ENCODE peak calls at places on chromosomes 3 and 15, in four cellular contexts. C is suprapubic skin, W is spleen, H is Panc1. T is an unnamed sample.

GRCh38 chr3:131526801-131527347 is 24.1 kb upstream of the MRPL3 start:
- DNase-seq in C (no peak), W (peak), H (no peak), T (peak)

GRCh38 chr3:30294241-30294667 is 312.1 kb upstream of the TGFBR2 start:
- DNase-seq in C (no peak), W (no peak), H (no peak), T (no peak)

GRCh38 chr3:188486126-188486525 is 332.2 kb downstream of the LPP start:
- DNase-seq in C (no peak), W (no peak), H (no peak), T (no peak)

GRCh38 chr3:154428369-154429206 is 1.4 kb downstream of the GPR149 start:
- DNase-seq in C (no peak), W (no peak), H (no peak), T (no peak)

GRCh38 chr3:150960708-150961684 is 11.5 kb downstream of the CLRN1 start:
- DNase-seq in C (no peak), W (no peak), H (no peak), T (no peak)

GRCh38 chr15:23629234-23629805 is 18.3 kb downstream of the MAGEL2 start:
- DNase-seq in C (no peak), W (no peak), H (no peak), T (no peak)

GRCh38 chr15:57203906-57204305 is 172.4 kb upstream of the CGNL1 start:
- DNase-seq in C (no peak), W (no peak), H (no peak), T (no peak)

GRCh38 chr15:68271854-68272471 is 5.6 kb upstream of the FEM1B start:
- DNase-seq in C (no peak), W (no peak), H (no peak), T (no peak)

GRCh38 chr3:36969540-36970432 is 23.1 kb downstream of the EPM2AIP1 start:
- DNase-seq in C (no peak), W (no peak), H (no peak), T (peak)

GRCh38 chr3:29514170-29514569 is 233.3 kb downstream of the RBMS3 start:
- DNase-seq in C (no peak), W (no peak), H (no peak), T (no peak)

GRCh38 chr15:59174846-59175831 is 31.5 kb upstream of the LDHAL6B start:
- DNase-seq in C (no peak), W (no peak), H (peak), T (peak)

GRCh38 chr3:143329567-143330164 is 210.1 kb downstream of the CHST2 start:
- DNase-seq in C (no peak), W (peak), H (no peak), T (peak)

GRCh38 chr3:81726735-81727134 is 34.7 kb downstream of the GBE1 start:
- DNase-seq in C (no peak), W (peak), H (no peak), T (peak)

GRCh38 chr15:93865610-93866009 is 365.8 kb upstream of the MCTP2 start:
- DNase-seq in C (no peak), W (no peak), H (no peak), T (no peak)

GRCh38 chr3:141397996-141398395 is 29.7 kb downstream of the ZBTB38 start:
- DNase-seq in C (no peak), W (no peak), H (no peak), T (no peak)

GRCh38 chr15:60374628-60375081 is 23.1 kb downstream of the ANXA2 start:
- DNase-seq in C (no peak), W (no peak), H (peak), T (peak)

GRCh38 chr15:70044168-70044567 is 53.5 kb downstream of the TLE3 start:
- DNase-seq in C (peak), W (peak), H (no peak), T (no peak)

GRCh38 chr15:61049934-61050333 is 179.2 kb downstream of the RORA start:
- DNase-seq in C (no peak), W (no peak), H (no peak), T (no peak)

GRCh38 chr3:68447885-68448284 is 484.5 kb downstream of the TAFA4 start:
- DNase-seq in C (no peak), W (no peak), H (no peak), T (no peak)

GRCh38 chr3:8767667-8768363 is 1.6 kb downstream of the OXTR start:
- DNase-seq in C (no peak), W (no peak), H (no peak), T (peak)

GRCh38 chr3:150925751-150926201 is 20.5 kb upstream of the MINDY4B start:
- DNase-seq in C (no peak), W (peak), H (peak), T (peak)

GRCh38 chr3:192835818-192836468 is 81.7 kb downstream of the MB21D2 start:
- DNase-seq in C (no peak), W (no peak), H (no peak), T (no peak)

DNA sequence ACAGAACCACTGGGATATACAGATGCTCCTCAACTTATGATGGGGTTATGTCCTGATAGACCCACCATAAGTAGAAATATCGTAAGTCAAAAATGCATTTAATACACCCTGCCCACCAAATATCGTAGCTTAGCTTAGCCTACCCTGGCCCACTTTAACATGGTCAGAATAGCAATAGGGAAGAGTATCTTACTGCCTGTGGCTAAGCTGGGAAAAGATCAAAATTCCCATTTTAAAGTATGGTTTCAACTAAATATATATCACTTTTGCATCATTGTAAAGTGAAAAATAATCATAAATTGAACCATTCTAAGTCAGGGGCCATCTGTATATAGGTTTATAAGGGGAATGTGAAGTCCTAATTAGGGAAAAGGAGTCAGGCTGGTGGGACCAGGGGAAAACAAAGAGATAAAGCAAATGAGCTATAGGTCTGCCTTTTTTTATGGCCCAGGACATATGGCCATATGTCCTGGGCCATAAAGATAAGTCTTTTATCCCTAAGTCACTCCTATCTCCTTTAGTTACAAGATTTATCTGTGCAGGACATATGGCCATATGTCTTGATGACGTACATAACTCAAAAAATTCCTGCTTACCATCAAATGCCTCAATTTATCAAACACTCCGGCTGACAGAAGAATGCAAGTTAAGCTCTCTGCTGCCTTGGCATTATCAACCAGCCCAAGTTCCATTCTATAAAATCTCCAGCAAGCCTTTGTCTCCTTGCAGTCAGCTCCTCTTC is 11.2 kb downstream of the RTP3 start:
- DNase-seq in C (no peak), W (no peak), H (no peak), T (no peak)
- TF ChIP-seq POLR2AphosphoS5 in C (no peak), W (no peak), H (no peak), T (no peak)

GRCh38 chr3:122513386-122514122 is 1.2 kb downstream of the KPNA1 start:
- DNase-seq in C (no peak), W (no peak), H (no peak), T (no peak)
- TF ChIP-seq POLR2AphosphoS5 in C (no peak), W (peak), H (no peak), T (no peak)

GRCh38 chr3:134797080-134797801 is 2.2 kb downstream of the EPHB1 start:
- DNase-seq in C (no peak), W (no peak), H (no peak), T (no peak)

GRCh38 chr3:134801204-134801958 is 6.3 kb downstream of the EPHB1 start:
- DNase-seq in C (no peak), W (no peak), H (no peak), T (no peak)

GRCh38 chr3:134798681-134799311 is 3.7 kb downstream of the EPHB1 start:
- DNase-seq in C (no peak), W (no peak), H (no peak), T (no peak)

GRCh38 chr3:134797816-134798451 is 2.9 kb downstream of the EPHB1 start:
- DNase-seq in C (no peak), W (no peak), H (no peak), T (no peak)

DNA sequence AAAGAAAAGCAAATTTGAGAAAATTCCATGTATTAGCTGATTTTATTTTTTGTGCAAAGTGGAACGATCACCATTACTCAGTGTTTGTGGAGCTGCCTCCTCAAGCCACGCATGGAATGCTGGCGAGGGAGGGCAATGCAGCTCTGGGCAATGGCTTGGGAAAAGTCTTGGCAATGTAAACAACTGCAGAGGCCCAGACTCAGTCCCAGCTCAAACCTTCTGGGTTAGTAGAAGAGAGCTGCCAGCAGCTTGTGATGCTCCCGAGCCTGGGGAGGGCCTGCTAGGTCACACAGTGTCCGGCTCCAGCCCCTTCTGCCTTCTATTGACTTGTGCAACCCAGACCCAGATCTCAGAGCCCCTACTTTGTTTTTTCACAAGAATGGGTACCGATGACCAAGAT is 4.3 kb downstream of the EPHB1 start:
- DNase-seq in C (no peak), W (no peak), H (no peak), T (no peak)
- TF ChIP-seq POLR2AphosphoS5 in C (no peak), W (no peak), H (no peak), T (no peak)

DNA sequence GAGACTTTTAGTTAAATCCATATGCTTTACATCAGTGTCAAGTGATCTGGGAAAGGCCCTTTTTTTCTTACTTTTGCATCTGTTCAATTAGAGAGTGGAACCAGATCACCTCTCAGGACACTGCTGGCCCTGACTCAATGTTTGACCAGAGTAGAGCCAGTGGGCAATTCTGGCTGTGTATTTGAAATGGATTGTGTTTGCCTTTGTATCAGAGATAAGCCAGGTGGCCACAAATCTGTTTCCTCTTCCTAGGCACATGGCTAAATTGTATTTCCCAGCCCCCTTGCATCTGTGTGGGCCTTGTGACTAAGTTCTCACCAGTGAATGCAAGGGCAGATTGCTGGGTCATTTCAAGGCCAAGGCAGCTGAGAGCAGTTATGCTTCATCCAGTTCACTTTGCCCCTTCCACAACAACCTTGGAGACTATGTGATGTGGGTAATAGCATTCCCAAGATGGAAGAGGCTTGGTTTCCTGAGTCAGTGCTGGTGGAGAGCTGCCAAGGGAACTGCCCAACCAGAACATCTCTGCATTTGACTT is 75.6 kb upstream of the CACNA2D3 start:
- DNase-seq in C (no peak), W (no peak), H (no peak), T (no peak)
- TF ChIP-seq POLR2AphosphoS5 in C (no peak), W (no peak), H (no peak), T (no peak)

DNA sequence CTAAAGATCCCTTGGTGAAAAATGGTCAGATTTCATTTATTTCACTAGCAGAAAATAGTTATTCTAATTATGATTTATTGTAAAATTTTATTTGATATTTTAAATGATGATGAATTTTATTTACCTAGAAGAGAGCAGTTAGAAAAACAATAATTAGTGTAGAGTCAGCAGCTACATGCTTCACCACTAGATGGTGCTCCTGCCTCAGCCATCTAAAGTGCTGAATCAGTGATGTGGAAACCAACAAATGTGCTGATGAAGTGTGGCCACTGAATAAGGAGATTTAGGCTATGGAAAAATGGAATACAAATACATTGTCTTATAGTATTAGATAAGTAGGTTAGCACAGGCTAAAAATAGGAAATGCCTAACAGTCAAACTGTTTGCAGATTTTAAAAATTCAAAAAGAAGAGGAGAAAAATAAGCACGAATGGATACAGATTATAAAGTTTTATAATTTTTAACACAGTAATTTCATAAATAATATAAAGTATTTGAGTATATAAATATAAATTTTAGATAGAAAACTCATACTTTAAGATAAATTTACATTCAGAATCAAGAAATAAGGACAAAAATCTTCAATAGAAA is 109.8 kb downstream of the PPP2R3A start:
- DNase-seq in C (peak), W (no peak), H (peak), T (peak)
- TF ChIP-seq POLR2AphosphoS5 in C (no peak), W (peak), H (no peak), T (no peak)

T was measured in endothelial cell of umbilical vein.